ENCODE peak calls at places on chromosomes 6 and 20, in four cellular contexts. X is H9, A is H1, P is neuronal stem cell. Z is an unnamed sample.
A peak's percentile ranks its signal among the peaks of the same experiment; 100 is the strongest.

GRCh38 chr6:12060780-12061619 is 48.9 kb downstream of the HIVEP1 start:
- DNase-seq in X (peak; percentile 88), A (peak; percentile 46), P (peak; percentile 39), Z (peak; percentile 51)

GRCh38 chr20:49821850-49822249 is 9.2 kb downstream of the SLC9A8 start:
- DNase-seq in X (no peak), A (no peak), P (no peak), Z (peak; percentile 71)

GRCh38 chr20:11170565-11170964 is 496.8 kb upstream of the JAG1 start:
- DNase-seq in X (no peak), A (no peak), P (no peak), Z (peak; percentile 37)

GRCh38 chr6:127956260-127956888 is 55.5 kb upstream of the THEMIS start:
- DNase-seq in X (no peak), A (peak; percentile 1), P (no peak), Z (no peak)

GRCh38 chr20:51095755-51096509 is 73.0 kb upstream of the KCNG1 start:
- DNase-seq in X (no peak), A (no peak), P (peak; percentile 38), Z (no peak)

GRCh38 chr6:45922728-45923351 is 92.8 kb downstream of the CLIC5 start:
- DNase-seq in X (peak; percentile 66), A (peak; percentile 59), P (peak; percentile 59), Z (peak; percentile 61)

GRCh38 chr6:36290668-36291620 is 21.1 kb downstream of the PNPLA1 start:
- DNase-seq in X (no peak), A (no peak), P (no peak), Z (no peak)

GRCh38 chr20:57322476-57322875 is 7.1 kb upstream of the SPO11 start:
- DNase-seq in X (no peak), A (no peak), P (no peak), Z (no peak)

GRCh38 chr6:102736941-102737368 is 1343.4 kb downstream of the GRIK2 start:
- DNase-seq in X (no peak), A (no peak), P (no peak), Z (peak; percentile 76)

GRCh38 chr20:36461600-36462439 is 79.5 kb upstream of the MYL9 start:
- DNase-seq in X (peak; percentile 58), A (no peak), P (peak; percentile 45), Z (peak; percentile 42)

GRCh38 chr6:68873236-68873635 is 238.2 kb downstream of the ADGRB3 start:
- DNase-seq in X (no peak), A (no peak), P (no peak), Z (no peak)

GRCh38 chr6:125421853-125422252 is 120.1 kb upstream of the HDDC2 start:
- DNase-seq in X (peak; percentile 87), A (peak; percentile 34), P (peak; percentile 47), Z (no peak)

GRCh38 chr6:128276311-128276710 is 244.1 kb downstream of the PTPRK start:
- DNase-seq in X (no peak), A (no peak), P (no peak), Z (no peak)

GRCh38 chr6:26055670-26056582 is 31.3 kb upstream of the HFE start:
- DNase-seq in X (peak; percentile 89), A (no peak), P (peak; percentile 66), Z (peak; percentile 85)

DNA sequence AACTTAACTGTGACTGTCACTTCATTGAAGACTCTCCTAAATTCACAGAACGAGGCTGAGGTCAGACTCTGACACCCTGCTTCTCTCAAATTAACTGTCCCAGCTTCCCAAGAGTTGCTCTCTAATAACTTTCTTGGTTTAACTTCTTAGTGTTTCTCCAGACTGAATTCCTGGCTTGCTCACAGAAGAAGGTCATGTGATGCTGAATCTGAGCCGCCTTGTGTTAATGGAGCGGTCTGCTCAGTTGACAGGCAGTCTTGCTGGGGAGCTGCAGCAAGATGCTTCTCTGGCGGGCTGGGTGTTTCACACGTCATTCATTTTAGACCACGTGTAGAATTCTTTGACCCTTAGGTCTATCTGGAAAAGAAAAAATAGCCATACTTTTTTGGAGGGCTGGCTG is 107.3 kb downstream of the FOXO3 start:
- DNase-seq in X (no peak), A (no peak), P (no peak), Z (peak; percentile 75)
- H3K4me1 ChIP-seq in X (peaks cover 7% of the 10 kb centered on the region), A (peaks cover 24% of the 10 kb centered on the region), P (peaks cover 6% of the 10 kb centered on the region), Z (peaks cover 15% of the 10 kb centered on the region)

DNA sequence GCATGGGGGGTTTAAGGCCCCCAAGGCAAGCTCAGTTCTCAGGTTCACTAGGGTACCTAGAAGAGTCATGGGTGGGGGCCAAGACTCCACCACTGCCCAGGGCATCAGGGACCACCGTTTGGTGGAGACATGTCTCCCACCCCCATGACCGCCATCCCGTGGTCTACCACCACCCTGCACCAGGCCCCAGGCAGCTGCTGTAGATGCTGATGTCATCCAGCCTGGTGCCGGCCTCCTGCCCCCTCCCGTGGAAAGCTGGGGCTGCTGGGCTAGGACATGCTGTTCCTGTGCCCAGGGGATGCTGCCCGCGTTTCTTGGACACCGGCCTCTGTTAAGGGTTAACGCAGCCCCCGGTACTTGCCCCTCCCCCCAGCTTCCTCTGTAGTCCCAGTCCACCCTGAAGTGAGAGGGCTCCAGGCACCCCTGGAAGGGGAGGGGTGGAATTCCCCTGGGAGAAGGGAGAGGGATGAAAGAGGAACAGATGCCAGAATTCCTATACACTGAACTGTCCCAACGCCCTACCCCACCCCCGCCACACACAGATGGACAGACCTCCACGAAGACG is 587 bp downstream of the IP6K3 start:
- DNase-seq in X (peak; percentile 46), A (no peak), P (no peak), Z (peak; percentile 61)
- H3K14ac ChIP-seq in X (no peak overlapping the region), A (no peak overlapping the region), P (peak overlapping the region; percentile 67), Z (peak overlapping the region; percentile 94)

DNA sequence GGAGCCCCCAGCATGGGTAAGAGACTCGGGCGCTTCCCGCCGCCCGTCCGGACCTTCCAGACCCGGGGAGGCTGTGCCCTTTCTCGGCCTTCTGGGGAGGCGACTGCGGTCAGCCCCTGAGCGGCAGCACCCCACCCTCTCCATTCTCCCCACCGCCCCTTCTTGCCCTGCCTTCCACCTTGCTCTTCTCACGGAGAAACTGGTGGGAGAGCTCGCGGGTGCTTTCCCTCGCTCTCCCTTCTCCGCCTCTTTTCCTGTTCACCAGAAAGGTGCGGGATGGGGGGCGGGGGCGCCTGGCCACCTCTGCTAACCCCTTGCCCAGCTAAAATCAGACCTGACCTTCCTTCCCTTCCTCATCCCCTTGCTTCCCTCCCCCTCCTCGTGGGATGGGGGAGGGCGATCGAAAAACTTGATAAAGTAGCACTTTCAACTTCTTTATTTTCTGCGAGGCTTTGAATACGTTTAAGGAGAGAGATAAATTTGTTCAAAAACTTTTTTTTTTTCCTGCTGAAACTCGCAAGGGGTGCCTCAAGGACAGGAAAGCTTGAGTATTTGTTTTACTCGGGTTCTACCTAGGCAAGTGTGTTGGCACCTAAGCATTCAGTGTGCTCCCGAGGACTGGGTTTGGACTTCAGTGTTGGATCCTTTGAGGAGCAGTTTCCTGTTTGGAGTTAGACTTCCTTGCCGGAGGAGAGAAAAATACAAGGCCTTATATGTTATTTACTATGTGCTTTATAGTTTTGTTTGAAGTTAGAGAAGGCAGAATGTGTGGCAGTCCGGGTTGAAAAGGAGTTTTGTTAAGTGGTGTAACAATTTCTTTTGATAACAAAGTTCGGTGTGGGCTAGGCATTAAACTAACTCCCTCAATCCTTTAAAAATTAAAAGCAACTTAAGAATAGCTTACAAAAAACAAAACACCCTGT is 905 bp downstream of the CD2AP start:
- DNase-seq in X (no peak), A (no peak), P (no peak), Z (peak; percentile 30)
- H3K4me1 ChIP-seq in X (no peaks in the 10 kb centered on the region), A (peaks cover 4% of the 10 kb centered on the region), P (peaks cover 2% of the 10 kb centered on the region), Z (peaks cover 2% of the 10 kb centered on the region)

GRCh38 chr6:53796791-53797190 is 2.0 kb downstream of the LRRC1 start:
- DNase-seq in X (no peak), A (no peak), P (no peak), Z (no peak)

GRCh38 chr6:53795702-53796450 is 1.1 kb downstream of the LRRC1 start:
- DNase-seq in X (no peak), A (no peak), P (peak; percentile 40), Z (peak; percentile 28)

GRCh38 chr6:53797304-53797703 is 2.5 kb downstream of the LRRC1 start:
- DNase-seq in X (no peak), A (no peak), P (no peak), Z (no peak)

GRCh38 chr6:53795254-53795701 is 473 bp downstream of the LRRC1 start:
- DNase-seq in X (no peak), A (no peak), P (no peak), Z (no peak)

DNA sequence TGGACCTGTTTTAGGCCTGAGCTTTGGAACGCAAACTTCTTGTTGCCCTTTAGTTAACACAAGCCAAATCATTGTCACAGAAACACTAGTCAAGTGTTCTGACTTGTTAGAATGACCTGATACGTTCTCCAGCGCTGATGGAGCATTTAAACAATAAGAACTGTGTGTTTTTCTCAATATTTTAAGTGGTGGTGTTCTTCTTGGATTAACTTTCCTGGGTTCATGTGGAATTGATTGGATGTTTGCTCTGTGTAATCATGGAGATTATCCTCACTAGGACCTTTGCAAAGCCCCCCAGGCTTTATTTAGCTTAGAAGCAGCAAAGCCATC is 1.6 kb downstream of the LRRC1 start:
- DNase-seq in X (no peak), A (no peak), P (no peak), Z (no peak)
- H3K14ac ChIP-seq in X (no peak overlapping the region), A (no peak overlapping the region), P (no peak overlapping the region), Z (peak overlapping the region; percentile 63)

GRCh38 chr6:108589244-108589730 is 28.6 kb downstream of the FOXO3 start:
- DNase-seq in X (peak; percentile 89), A (peak; percentile 77), P (peak; percentile 62), Z (peak; percentile 63)

GRCh38 chr6:108585921-108586320 is 25.2 kb downstream of the FOXO3 start:
- DNase-seq in X (no peak), A (no peak), P (no peak), Z (no peak)

GRCh38 chr6:108588586-108588985 is 27.9 kb downstream of the FOXO3 start:
- DNase-seq in X (no peak), A (no peak), P (no peak), Z (peak; percentile 67)

GRCh38 chr6:108584323-108584722 is 23.6 kb downstream of the FOXO3 start:
- DNase-seq in X (no peak), A (no peak), P (no peak), Z (no peak)

DNA sequence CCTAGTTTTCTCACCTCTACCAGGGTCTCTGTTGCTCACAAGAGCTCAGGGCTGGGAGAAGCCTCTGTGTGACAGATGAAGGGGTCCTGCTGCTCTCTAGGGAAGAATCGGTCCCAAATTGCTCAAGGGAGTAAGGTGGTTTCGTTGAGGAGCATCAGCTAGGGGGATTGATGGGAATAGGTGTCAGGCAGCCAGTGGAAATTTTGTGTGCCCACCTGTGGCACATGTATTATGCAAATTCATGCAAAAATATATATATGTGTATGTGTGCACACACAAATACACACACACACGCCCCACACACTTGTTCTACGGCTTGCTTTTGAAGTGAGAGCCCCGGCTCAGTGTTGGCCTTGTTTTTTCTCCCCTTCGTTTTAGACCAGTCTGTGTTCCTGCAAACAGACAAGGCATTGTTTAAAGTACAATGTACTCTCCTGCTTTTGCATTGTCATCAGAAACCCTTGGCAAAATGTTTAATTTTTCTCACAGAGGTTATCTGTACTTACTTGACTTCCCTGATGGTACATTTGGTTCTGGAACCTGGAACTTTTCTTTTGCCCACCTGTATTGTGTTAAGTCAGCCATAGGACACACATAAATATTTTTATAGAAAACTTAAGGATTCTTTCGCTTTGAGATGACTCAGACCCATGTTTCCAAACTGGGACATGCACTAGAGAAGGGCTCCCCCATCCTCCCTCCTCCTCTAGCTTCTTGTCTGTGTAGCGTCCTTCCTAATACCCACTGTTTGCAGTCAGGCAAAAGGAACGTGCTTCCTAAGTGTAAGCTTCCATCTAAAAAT is 26.7 kb downstream of the FOXO3 start:
- DNase-seq in X (no peak), A (no peak), P (no peak), Z (peak; percentile 92)
- H3K4me1 ChIP-seq in X (peaks cover 9% of the 10 kb centered on the region), A (peaks cover 6% of the 10 kb centered on the region), P (peaks cover 13% of the 10 kb centered on the region), Z (peaks cover 46% of the 10 kb centered on the region)

GRCh38 chr6:50842861-50843384 is 24.3 kb downstream of the TFAP2B start:
- DNase-seq in X (peak; percentile 78), A (no peak), P (no peak), Z (no peak)
- H3K14ac ChIP-seq in X (no peak overlapping the region), A (no peak overlapping the region), P (no peak overlapping the region), Z (no peak overlapping the region)

GRCh38 chr6:2633763-2634150 is 117.0 kb downstream of the MYLK4 start:
- DNase-seq in X (no peak), A (no peak), P (no peak), Z (no peak)
- H3K4me1 ChIP-seq in X (no peaks in the 10 kb centered on the region), A (peaks cover 3% of the 10 kb centered on the region), P (peaks cover 2% of the 10 kb centered on the region), Z (peaks cover 19% of the 10 kb centered on the region)

GRCh38 chr6:168314029-168314420 is 5.6 kb downstream of the DACT2 start:
- DNase-seq in X (no peak), A (no peak), P (no peak), Z (no peak)
- H3K14ac ChIP-seq in X (peak overlapping the region; percentile 38), A (no peak overlapping the region), P (no peak overlapping the region), Z (no peak overlapping the region)

Z was measured in IMR-90.